ENCODE peak calls at places on chromosomes 6 and 20, in nine cellular contexts. One of them, this sample, is unnamed.

GRCh38 chr6:1605822-1606532 is 3.7 kb upstream of the FOXC1 start:
- DNase-seq in adrenal gland: no peak
- DNase-seq in cardiac muscle cell: no peak
- DNase-seq in breast epithelium: no peak
- DNase-seq in left lung: no peak
- DNase-seq in GM23338: peak
- DNase-seq in lower lobe of right lung: no peak
- DNase-seq in psoas muscle: no peak
- DNase-seq in body of pancreas: peak
- DNase-seq in this sample: peak

GRCh38 chr6:134187154-134187553 is 130.8 kb downstream of the SGK1 start:
- DNase-seq in body of pancreas: no peak
- DNase-seq in lower lobe of right lung: no peak
- DNase-seq in adrenal gland: no peak
- DNase-seq in breast epithelium: no peak
- DNase-seq in left lung: no peak
- DNase-seq in cardiac muscle cell: no peak
- DNase-seq in GM23338: no peak
- DNase-seq in psoas muscle: no peak
- DNase-seq in this sample: no peak

GRCh38 chr6:63317641-63318040 is 2.1 kb downstream of the LGSN start:
- DNase-seq in psoas muscle: no peak
- DNase-seq in body of pancreas: no peak
- DNase-seq in left lung: no peak
- DNase-seq in lower lobe of right lung: no peak
- DNase-seq in cardiac muscle cell: no peak
- DNase-seq in adrenal gland: no peak
- DNase-seq in GM23338: no peak
- DNase-seq in breast epithelium: no peak
- DNase-seq in this sample: no peak

GRCh38 chr6:109762166-109762565 is 71.1 kb downstream of the FIG4 start:
- DNase-seq in breast epithelium: no peak
- DNase-seq in cardiac muscle cell: no peak
- DNase-seq in GM23338: no peak
- DNase-seq in psoas muscle: no peak
- DNase-seq in left lung: no peak
- DNase-seq in body of pancreas: no peak
- DNase-seq in adrenal gland: no peak
- DNase-seq in lower lobe of right lung: no peak
- DNase-seq in this sample: no peak

GRCh38 chr6:107152633-107153032 is 37.3 kb upstream of the BEND3 start:
- DNase-seq in psoas muscle: no peak
- DNase-seq in lower lobe of right lung: no peak
- DNase-seq in body of pancreas: no peak
- DNase-seq in left lung: no peak
- DNase-seq in adrenal gland: no peak
- DNase-seq in cardiac muscle cell: no peak
- DNase-seq in GM23338: no peak
- DNase-seq in breast epithelium: no peak
- DNase-seq in this sample: no peak

GRCh38 chr6:143333749-143334520 is 116.6 kb downstream of the ADAT2 start:
- DNase-seq in GM23338: no peak
- DNase-seq in body of pancreas: no peak
- DNase-seq in adrenal gland: no peak
- DNase-seq in cardiac muscle cell: no peak
- DNase-seq in psoas muscle: no peak
- DNase-seq in left lung: no peak
- DNase-seq in lower lobe of right lung: no peak
- DNase-seq in breast epithelium: no peak
- DNase-seq in this sample: no peak

GRCh38 chr20:4051413-4052138 is 36.2 kb upstream of the RNF24 start:
- DNase-seq in body of pancreas: no peak
- DNase-seq in adrenal gland: no peak
- DNase-seq in GM23338: no peak
- DNase-seq in psoas muscle: no peak
- DNase-seq in cardiac muscle cell: peak
- DNase-seq in lower lobe of right lung: no peak
- DNase-seq in left lung: no peak
- DNase-seq in breast epithelium: no peak
- DNase-seq in this sample: no peak

GRCh38 chr6:122184260-122184934 is 215.1 kb upstream of the HSF2 start:
- DNase-seq in left lung: no peak
- DNase-seq in breast epithelium: no peak
- DNase-seq in adrenal gland: no peak
- DNase-seq in psoas muscle: no peak
- DNase-seq in lower lobe of right lung: no peak
- DNase-seq in cardiac muscle cell: peak
- DNase-seq in body of pancreas: no peak
- DNase-seq in GM23338: no peak
- DNase-seq in this sample: no peak

GRCh38 chr6:142088858-142089216 is 43.9 kb upstream of the GJE1 start:
- DNase-seq in left lung: peak
- DNase-seq in psoas muscle: no peak
- DNase-seq in adrenal gland: no peak
- DNase-seq in breast epithelium: no peak
- DNase-seq in GM23338: peak
- DNase-seq in cardiac muscle cell: peak
- DNase-seq in body of pancreas: no peak
- DNase-seq in lower lobe of right lung: no peak
- DNase-seq in this sample: no peak

GRCh38 chr6:161362266-161362665 is 88.4 kb upstream of the AGPAT4 start:
- DNase-seq in GM23338: no peak
- DNase-seq in psoas muscle: no peak
- DNase-seq in breast epithelium: no peak
- DNase-seq in body of pancreas: no peak
- DNase-seq in lower lobe of right lung: no peak
- DNase-seq in left lung: no peak
- DNase-seq in cardiac muscle cell: no peak
- DNase-seq in adrenal gland: no peak
- DNase-seq in this sample: no peak

GRCh38 chr6:143772662-143773061 is 70.5 kb upstream of the LTV1 start:
- DNase-seq in cardiac muscle cell: no peak
- DNase-seq in GM23338: no peak
- DNase-seq in left lung: no peak
- DNase-seq in body of pancreas: no peak
- DNase-seq in psoas muscle: no peak
- DNase-seq in lower lobe of right lung: no peak
- DNase-seq in breast epithelium: no peak
- DNase-seq in adrenal gland: no peak
- DNase-seq in this sample: no peak

GRCh38 chr20:20003088-20003954 is 13.8 kb upstream of the NAA20 start:
- DNase-seq in cardiac muscle cell: peak
- DNase-seq in breast epithelium: no peak
- DNase-seq in GM23338: no peak
- DNase-seq in psoas muscle: peak
- DNase-seq in lower lobe of right lung: no peak
- DNase-seq in body of pancreas: peak
- DNase-seq in adrenal gland: no peak
- DNase-seq in left lung: no peak
- DNase-seq in this sample: peak

GRCh38 chr6:53239526-53239925 is 90.9 kb upstream of the GCM1 start:
- DNase-seq in cardiac muscle cell: no peak
- DNase-seq in adrenal gland: no peak
- DNase-seq in body of pancreas: no peak
- DNase-seq in breast epithelium: no peak
- DNase-seq in psoas muscle: no peak
- DNase-seq in GM23338: no peak
- DNase-seq in left lung: no peak
- DNase-seq in lower lobe of right lung: no peak
- DNase-seq in this sample: no peak

GRCh38 chr6:113859349-113860164 is 2.4 kb downstream of the MARCKS start:
- DNase-seq in GM23338: peak
- DNase-seq in breast epithelium: peak
- DNase-seq in psoas muscle: peak
- DNase-seq in adrenal gland: peak
- DNase-seq in body of pancreas: peak
- DNase-seq in left lung: peak
- DNase-seq in lower lobe of right lung: peak
- DNase-seq in cardiac muscle cell: peak
- DNase-seq in this sample: no peak

GRCh38 chr20:32465092-32465900 is 107.2 kb downstream of the ASXL1 start:
- DNase-seq in left lung: peak
- DNase-seq in psoas muscle: peak
- DNase-seq in adrenal gland: peak
- DNase-seq in breast epithelium: peak
- DNase-seq in GM23338: no peak
- DNase-seq in cardiac muscle cell: peak
- DNase-seq in lower lobe of right lung: peak
- DNase-seq in body of pancreas: peak
- DNase-seq in this sample: no peak

GRCh38 chr20:32461836-32462600 is 103.9 kb downstream of the ASXL1 start:
- DNase-seq in cardiac muscle cell: no peak
- DNase-seq in lower lobe of right lung: no peak
- DNase-seq in GM23338: no peak
- DNase-seq in adrenal gland: no peak
- DNase-seq in breast epithelium: no peak
- DNase-seq in psoas muscle: no peak
- DNase-seq in left lung: no peak
- DNase-seq in body of pancreas: no peak
- DNase-seq in this sample: no peak

GRCh38 chr20:32464401-32465091 is 106.4 kb downstream of the ASXL1 start:
- DNase-seq in body of pancreas: no peak
- DNase-seq in left lung: peak
- DNase-seq in breast epithelium: no peak
- DNase-seq in psoas muscle: no peak
- DNase-seq in GM23338: no peak
- DNase-seq in lower lobe of right lung: no peak
- DNase-seq in cardiac muscle cell: no peak
- DNase-seq in adrenal gland: no peak
- DNase-seq in this sample: no peak

GRCh38 chr20:32462900-32463641 is 104.9 kb downstream of the ASXL1 start:
- DNase-seq in psoas muscle: no peak
- DNase-seq in cardiac muscle cell: no peak
- DNase-seq in GM23338: no peak
- DNase-seq in breast epithelium: no peak
- DNase-seq in left lung: peak
- DNase-seq in adrenal gland: no peak
- DNase-seq in body of pancreas: peak
- DNase-seq in lower lobe of right lung: no peak
- DNase-seq in this sample: no peak

GRCh38 chr20:32463642-32464400 is 105.7 kb downstream of the ASXL1 start:
- DNase-seq in body of pancreas: peak
- DNase-seq in psoas muscle: no peak
- DNase-seq in left lung: no peak
- DNase-seq in lower lobe of right lung: no peak
- DNase-seq in breast epithelium: no peak
- DNase-seq in GM23338: peak
- DNase-seq in cardiac muscle cell: no peak
- DNase-seq in adrenal gland: no peak
- DNase-seq in this sample: no peak
- H3K27ac ChIP-seq in body of pancreas: peak
- H3K27ac ChIP-seq in psoas muscle: no peak
- H3K27ac ChIP-seq in left lung: no peak
- H3K27ac ChIP-seq in lower lobe of right lung: peak
- H3K27ac ChIP-seq in breast epithelium: peak
- H3K27ac ChIP-seq in GM23338: peak
- H3K27ac ChIP-seq in cardiac muscle cell: peak
- H3K27ac ChIP-seq in adrenal gland: peak
- H3K27ac ChIP-seq in this sample: peak

GRCh38 chr20:43655937-43656336 is 11.0 kb upstream of the MYBL2 start:
- DNase-seq in psoas muscle: no peak
- DNase-seq in breast epithelium: no peak
- DNase-seq in left lung: no peak
- DNase-seq in lower lobe of right lung: no peak
- DNase-seq in GM23338: no peak
- DNase-seq in body of pancreas: no peak
- DNase-seq in adrenal gland: no peak
- DNase-seq in cardiac muscle cell: no peak
- DNase-seq in this sample: no peak

GRCh38 chr20:43658068-43658722 is 8.7 kb upstream of the MYBL2 start:
- DNase-seq in breast epithelium: no peak
- DNase-seq in cardiac muscle cell: peak
- DNase-seq in lower lobe of right lung: no peak
- DNase-seq in adrenal gland: no peak
- DNase-seq in psoas muscle: no peak
- DNase-seq in GM23338: peak
- DNase-seq in left lung: no peak
- DNase-seq in body of pancreas: no peak
- DNase-seq in this sample: no peak

GRCh38 chr20:43662943-43663655 is 3.8 kb upstream of the MYBL2 start:
- DNase-seq in body of pancreas: no peak
- DNase-seq in GM23338: no peak
- DNase-seq in breast epithelium: no peak
- DNase-seq in left lung: no peak
- DNase-seq in adrenal gland: no peak
- DNase-seq in psoas muscle: no peak
- DNase-seq in lower lobe of right lung: no peak
- DNase-seq in cardiac muscle cell: no peak
- DNase-seq in this sample: no peak

GRCh38 chr20:43653966-43654365 is 12.9 kb upstream of the MYBL2 start:
- DNase-seq in body of pancreas: peak
- DNase-seq in GM23338: no peak
- DNase-seq in cardiac muscle cell: no peak
- DNase-seq in breast epithelium: no peak
- DNase-seq in adrenal gland: no peak
- DNase-seq in lower lobe of right lung: no peak
- DNase-seq in left lung: no peak
- DNase-seq in psoas muscle: no peak
- DNase-seq in this sample: no peak

GRCh38 chr20:43658723-43659419 is 8.0 kb upstream of the MYBL2 start:
- DNase-seq in psoas muscle: no peak
- DNase-seq in breast epithelium: no peak
- DNase-seq in cardiac muscle cell: no peak
- DNase-seq in lower lobe of right lung: no peak
- DNase-seq in left lung: no peak
- DNase-seq in GM23338: no peak
- DNase-seq in body of pancreas: no peak
- DNase-seq in adrenal gland: no peak
- DNase-seq in this sample: no peak
- TF ChIP-seq CTCF in psoas muscle: no peak
- TF ChIP-seq CTCF in breast epithelium: no peak
- TF ChIP-seq CTCF in cardiac muscle cell: no peak
- TF ChIP-seq CTCF in lower lobe of right lung: no peak
- TF ChIP-seq CTCF in left lung: no peak
- TF ChIP-seq CTCF in GM23338: no peak
- TF ChIP-seq CTCF in body of pancreas: no peak
- TF ChIP-seq CTCF in adrenal gland: no peak
- TF ChIP-seq CTCF in this sample: no peak

DNA sequence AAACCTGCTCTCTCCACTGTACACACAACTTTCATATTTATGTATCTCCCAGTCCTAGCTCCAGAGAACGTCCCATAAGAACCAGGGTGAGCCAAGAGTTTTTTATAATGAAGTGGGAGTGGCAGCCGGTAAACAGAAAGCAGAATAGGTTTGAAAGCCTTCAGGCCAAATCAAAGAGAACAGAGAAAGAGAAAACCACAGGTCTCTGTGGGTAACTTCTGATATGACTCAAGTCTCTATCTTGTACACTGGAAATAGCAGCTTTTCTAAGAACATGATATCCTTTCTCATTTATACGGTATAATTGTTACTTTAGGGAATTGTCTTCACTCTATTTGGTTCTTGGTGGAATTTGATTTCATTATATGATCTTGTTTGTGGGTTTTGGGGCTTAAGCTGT is 273.6 kb downstream of the PACRG start:
- DNase-seq in psoas muscle: no peak
- DNase-seq in body of pancreas: no peak
- DNase-seq in adrenal gland: no peak
- DNase-seq in cardiac muscle cell: peak
- DNase-seq in breast epithelium: no peak
- DNase-seq in left lung: no peak
- DNase-seq in GM23338: no peak
- DNase-seq in lower lobe of right lung: no peak
- DNase-seq in this sample: no peak
- H3K27ac ChIP-seq in psoas muscle: no peak
- H3K27ac ChIP-seq in body of pancreas: no peak
- H3K27ac ChIP-seq in adrenal gland: no peak
- H3K27ac ChIP-seq in cardiac muscle cell: no peak
- H3K27ac ChIP-seq in breast epithelium: no peak
- H3K27ac ChIP-seq in left lung: no peak
- H3K27ac ChIP-seq in GM23338: no peak
- H3K27ac ChIP-seq in lower lobe of right lung: no peak
- H3K27ac ChIP-seq in this sample: no peak

GRCh38 chr6:39902786-39903465 is 31.3 kb downstream of the MOCS1 start:
- DNase-seq in lower lobe of right lung: no peak
- DNase-seq in cardiac muscle cell: no peak
- DNase-seq in GM23338: no peak
- DNase-seq in left lung: no peak
- DNase-seq in breast epithelium: no peak
- DNase-seq in adrenal gland: no peak
- DNase-seq in psoas muscle: no peak
- DNase-seq in body of pancreas: no peak
- DNase-seq in this sample: no peak
- TF ChIP-seq CTCF in lower lobe of right lung: no peak
- TF ChIP-seq CTCF in cardiac muscle cell: no peak
- TF ChIP-seq CTCF in GM23338: peak
- TF ChIP-seq CTCF in left lung: no peak
- TF ChIP-seq CTCF in breast epithelium: no peak
- TF ChIP-seq CTCF in adrenal gland: no peak
- TF ChIP-seq CTCF in psoas muscle: peak
- TF ChIP-seq CTCF in body of pancreas: no peak
- TF ChIP-seq CTCF in this sample: no peak